ENCODE peak calls at places on chromosomes 4 and X, in five cellular contexts. One of them, this sample, is unnamed.

GRCh38 chrX:39705299-39705698 is 392.5 kb downstream of the BCOR start:
- DNase-seq in H1: no peak
- DNase-seq in mammary epithelial cell: peak; percentile 64
- DNase-seq in CD8-positive, alpha-beta memory T cell: no peak
- DNase-seq in CD4-positive, CD25-positive, alpha-beta regulatory T cell: no peak
- DNase-seq in this sample: peak; percentile 44

GRCh38 chrX:154513662-154514204 is 2.3 kb downstream of the FAM3A start:
- DNase-seq in H1: no peak
- DNase-seq in mammary epithelial cell: no peak
- DNase-seq in CD8-positive, alpha-beta memory T cell: no peak
- DNase-seq in CD4-positive, CD25-positive, alpha-beta regulatory T cell: no peak
- DNase-seq in this sample: no peak

GRCh38 chr4:10598829-10599228 is 85.7 kb downstream of the CLNK start:
- DNase-seq in H1: no peak
- DNase-seq in mammary epithelial cell: no peak
- DNase-seq in CD8-positive, alpha-beta memory T cell: no peak
- DNase-seq in CD4-positive, CD25-positive, alpha-beta regulatory T cell: no peak
- DNase-seq in this sample: no peak

GRCh38 chr4:122285285-122285684 is 93.5 kb upstream of the ADAD1 start:
- DNase-seq in H1: no peak
- DNase-seq in mammary epithelial cell: peak; percentile 3
- DNase-seq in CD8-positive, alpha-beta memory T cell: no peak
- DNase-seq in CD4-positive, CD25-positive, alpha-beta regulatory T cell: no peak
- DNase-seq in this sample: no peak

GRCh38 chr4:7124643-7125442 is 57.0 kb upstream of the GRPEL1 start:
- DNase-seq in H1: no peak
- DNase-seq in mammary epithelial cell: peak; percentile 23
- DNase-seq in CD8-positive, alpha-beta memory T cell: no peak
- DNase-seq in CD4-positive, CD25-positive, alpha-beta regulatory T cell: no peak
- DNase-seq in this sample: no peak

GRCh38 chr4:32010221-32010620 is 1290.1 kb downstream of the PCDH7 start:
- DNase-seq in H1: no peak
- DNase-seq in mammary epithelial cell: no peak
- DNase-seq in CD8-positive, alpha-beta memory T cell: no peak
- DNase-seq in CD4-positive, CD25-positive, alpha-beta regulatory T cell: no peak
- DNase-seq in this sample: no peak

GRCh38 chrX:105758784-105759183 is 63.6 kb upstream of the NRK start:
- DNase-seq in H1: no peak
- DNase-seq in mammary epithelial cell: no peak
- DNase-seq in CD8-positive, alpha-beta memory T cell: no peak
- DNase-seq in CD4-positive, CD25-positive, alpha-beta regulatory T cell: no peak
- DNase-seq in this sample: no peak

GRCh38 chr4:85777908-85778808 is 303.2 kb downstream of the ARHGAP24 start:
- DNase-seq in H1: no peak
- DNase-seq in mammary epithelial cell: no peak
- DNase-seq in CD8-positive, alpha-beta memory T cell: no peak
- DNase-seq in CD4-positive, CD25-positive, alpha-beta regulatory T cell: no peak
- DNase-seq in this sample: no peak

GRCh38 chr4:51831133-51831532 is 11.8 kb upstream of the DCUN1D4 start:
- DNase-seq in H1: peak; percentile 71
- DNase-seq in mammary epithelial cell: peak; percentile 29
- DNase-seq in CD8-positive, alpha-beta memory T cell: peak; percentile 37
- DNase-seq in CD4-positive, CD25-positive, alpha-beta regulatory T cell: peak; percentile 61
- DNase-seq in this sample: peak; percentile 47

GRCh38 chr4:24910504-24910903 is 2.3 kb downstream of the CCDC149 start:
- DNase-seq in H1: no peak
- DNase-seq in mammary epithelial cell: no peak
- DNase-seq in CD8-positive, alpha-beta memory T cell: no peak
- DNase-seq in CD4-positive, CD25-positive, alpha-beta regulatory T cell: no peak
- DNase-seq in this sample: no peak

GRCh38 chr4:189124149-189124758 is 816.4 kb upstream of the FRG1 start:
- DNase-seq in H1: no peak
- DNase-seq in mammary epithelial cell: peak; percentile 33
- DNase-seq in CD8-positive, alpha-beta memory T cell: no peak
- DNase-seq in CD4-positive, CD25-positive, alpha-beta regulatory T cell: no peak
- DNase-seq in this sample: peak; percentile 36

GRCh38 chr4:48538358-48538757 is 48.3 kb downstream of the ZAR1 start:
- DNase-seq in H1: no peak
- DNase-seq in mammary epithelial cell: no peak
- DNase-seq in CD8-positive, alpha-beta memory T cell: no peak
- DNase-seq in CD4-positive, CD25-positive, alpha-beta regulatory T cell: no peak
- DNase-seq in this sample: no peak

GRCh38 chrX:135275973-135276372 is 24.1 kb downstream of the ETDA start:
- DNase-seq in H1: no peak
- DNase-seq in mammary epithelial cell: no peak
- DNase-seq in CD8-positive, alpha-beta memory T cell: no peak
- DNase-seq in CD4-positive, CD25-positive, alpha-beta regulatory T cell: no peak
- DNase-seq in this sample: no peak

GRCh38 chr4:124483043-124483906 is 229.3 kb downstream of the ANKRD50 start:
- DNase-seq in H1: no peak
- DNase-seq in mammary epithelial cell: no peak
- DNase-seq in CD8-positive, alpha-beta memory T cell: no peak
- DNase-seq in CD4-positive, CD25-positive, alpha-beta regulatory T cell: no peak
- DNase-seq in this sample: peak; percentile 13

GRCh38 chr4:110988741-110989140 is 365.9 kb upstream of the PITX2 start:
- DNase-seq in H1: no peak
- DNase-seq in mammary epithelial cell: no peak
- DNase-seq in CD8-positive, alpha-beta memory T cell: no peak
- DNase-seq in CD4-positive, CD25-positive, alpha-beta regulatory T cell: no peak
- DNase-seq in this sample: no peak

GRCh38 chr4:161359491-161359890 is 804.3 kb downstream of the FSTL5 start:
- DNase-seq in H1: no peak
- DNase-seq in mammary epithelial cell: no peak
- DNase-seq in CD8-positive, alpha-beta memory T cell: no peak
- DNase-seq in CD4-positive, CD25-positive, alpha-beta regulatory T cell: no peak
- DNase-seq in this sample: no peak

GRCh38 chr4:52560844-52561280 is 98.2 kb downstream of the USP46 start:
- DNase-seq in H1: no peak
- DNase-seq in mammary epithelial cell: peak; percentile 89
- DNase-seq in CD8-positive, alpha-beta memory T cell: no peak
- DNase-seq in CD4-positive, CD25-positive, alpha-beta regulatory T cell: no peak
- DNase-seq in this sample: no peak

GRCh38 chrX:130094712-130095111 is 15.6 kb downstream of the ELF4 start:
- DNase-seq in H1: no peak
- DNase-seq in mammary epithelial cell: no peak
- DNase-seq in CD8-positive, alpha-beta memory T cell: no peak
- DNase-seq in CD4-positive, CD25-positive, alpha-beta regulatory T cell: no peak
- DNase-seq in this sample: no peak

GRCh38 chr4:182163180-182163579 is 80.0 kb upstream of the TENM3 start:
- DNase-seq in H1: no peak
- DNase-seq in mammary epithelial cell: no peak
- DNase-seq in CD8-positive, alpha-beta memory T cell: no peak
- DNase-seq in CD4-positive, CD25-positive, alpha-beta regulatory T cell: no peak
- DNase-seq in this sample: no peak

GRCh38 chr4:38058186-38058585 is 98.0 kb downstream of the PTTG2 start:
- DNase-seq in H1: no peak
- DNase-seq in mammary epithelial cell: no peak
- DNase-seq in CD8-positive, alpha-beta memory T cell: no peak
- DNase-seq in CD4-positive, CD25-positive, alpha-beta regulatory T cell: no peak
- DNase-seq in this sample: no peak

GRCh38 chrX:68681443-68681941 is 34.0 kb downstream of the STARD8 start:
- DNase-seq in H1: no peak
- DNase-seq in mammary epithelial cell: peak; percentile 9
- DNase-seq in CD8-positive, alpha-beta memory T cell: no peak
- DNase-seq in CD4-positive, CD25-positive, alpha-beta regulatory T cell: no peak
- DNase-seq in this sample: no peak

GRCh38 chr4:155809835-155810234 is 51.0 kb downstream of the GUCY1B1 start:
- DNase-seq in H1: no peak
- DNase-seq in mammary epithelial cell: peak; percentile 59
- DNase-seq in CD8-positive, alpha-beta memory T cell: no peak
- DNase-seq in CD4-positive, CD25-positive, alpha-beta regulatory T cell: peak; percentile 75
- DNase-seq in this sample: peak; percentile 6

GRCh38 chrX:3129256-3129655 is 88.0 kb downstream of the ARSF start:
- DNase-seq in H1: no peak
- DNase-seq in mammary epithelial cell: peak; percentile 31
- DNase-seq in CD8-positive, alpha-beta memory T cell: no peak
- DNase-seq in CD4-positive, CD25-positive, alpha-beta regulatory T cell: no peak
- DNase-seq in this sample: no peak

GRCh38 chr4:101175896-101176676 is 171.2 kb downstream of the PPP3CA start:
- DNase-seq in H1: no peak
- DNase-seq in mammary epithelial cell: no peak
- DNase-seq in CD8-positive, alpha-beta memory T cell: no peak
- DNase-seq in CD4-positive, CD25-positive, alpha-beta regulatory T cell: no peak
- DNase-seq in this sample: no peak

GRCh38 chr4:106301393-106302084 is 14.5 kb downstream of the TBCK start:
- DNase-seq in H1: no peak
- DNase-seq in mammary epithelial cell: no peak
- DNase-seq in CD8-positive, alpha-beta memory T cell: no peak
- DNase-seq in CD4-positive, CD25-positive, alpha-beta regulatory T cell: no peak
- DNase-seq in this sample: no peak

GRCh38 chrX:40945366-40945713 is 139.9 kb upstream of the USP9X start:
- DNase-seq in H1: no peak
- DNase-seq in mammary epithelial cell: peak; percentile 63
- DNase-seq in CD8-positive, alpha-beta memory T cell: no peak
- DNase-seq in CD4-positive, CD25-positive, alpha-beta regulatory T cell: no peak
- DNase-seq in this sample: peak; percentile 28

GRCh38 chrX:63686878-63687714 is 97.9 kb downstream of the ARHGEF9 start:
- DNase-seq in H1: peak; percentile 43
- DNase-seq in mammary epithelial cell: peak; percentile 41
- DNase-seq in CD8-positive, alpha-beta memory T cell: no peak
- DNase-seq in CD4-positive, CD25-positive, alpha-beta regulatory T cell: peak; percentile 48
- DNase-seq in this sample: peak; percentile 56

GRCh38 chrX:17024896-17025295 is 78.4 kb downstream of the REPS2 start:
- DNase-seq in H1: peak; percentile 38
- DNase-seq in mammary epithelial cell: no peak
- DNase-seq in CD8-positive, alpha-beta memory T cell: no peak
- DNase-seq in CD4-positive, CD25-positive, alpha-beta regulatory T cell: no peak
- DNase-seq in this sample: peak; percentile 54

GRCh38 chr4:128776794-128777216 is 32.7 kb upstream of the JADE1 start:
- DNase-seq in H1: no peak
- DNase-seq in mammary epithelial cell: peak; percentile 59
- DNase-seq in CD8-positive, alpha-beta memory T cell: no peak
- DNase-seq in CD4-positive, CD25-positive, alpha-beta regulatory T cell: no peak
- DNase-seq in this sample: no peak

GRCh38 chr4:183905081-183905592 is at the start of gene STOX2:
- DNase-seq in H1: peak; percentile 75
- DNase-seq in mammary epithelial cell: peak; percentile 53
- DNase-seq in CD8-positive, alpha-beta memory T cell: no peak
- DNase-seq in CD4-positive, CD25-positive, alpha-beta regulatory T cell: peak; percentile 14
- DNase-seq in this sample: peak; percentile 84

GRCh38 chrX:3820170-3820569 is 106.7 kb upstream of the PRKX start:
- DNase-seq in H1: no peak
- DNase-seq in mammary epithelial cell: peak; percentile 82
- DNase-seq in CD8-positive, alpha-beta memory T cell: no peak
- DNase-seq in CD4-positive, CD25-positive, alpha-beta regulatory T cell: no peak
- DNase-seq in this sample: no peak

GRCh38 chr4:10117424-10118354 is 1.1 kb upstream of the WDR1 start:
- DNase-seq in H1: peak; percentile 52
- DNase-seq in mammary epithelial cell: no peak
- DNase-seq in CD8-positive, alpha-beta memory T cell: no peak
- DNase-seq in CD4-positive, CD25-positive, alpha-beta regulatory T cell: peak; percentile 76
- DNase-seq in this sample: peak; percentile 35

GRCh38 chr4:84481879-84482245 is 17.2 kb downstream of the NKX6-1 start:
- DNase-seq in H1: peak; percentile 73
- DNase-seq in mammary epithelial cell: no peak
- DNase-seq in CD8-positive, alpha-beta memory T cell: no peak
- DNase-seq in CD4-positive, CD25-positive, alpha-beta regulatory T cell: no peak
- DNase-seq in this sample: no peak

GRCh38 chr4:186719925-186720694 is 3.5 kb downstream of the FAT1 start:
- DNase-seq in H1: no peak
- DNase-seq in mammary epithelial cell: peak; percentile 41
- DNase-seq in CD8-positive, alpha-beta memory T cell: no peak
- DNase-seq in CD4-positive, CD25-positive, alpha-beta regulatory T cell: peak; percentile 9
- DNase-seq in this sample: peak; percentile 73

GRCh38 chrX:42771836-42772335 is 6.1 kb downstream of the PPP1R2C start:
- DNase-seq in H1: no peak
- DNase-seq in mammary epithelial cell: no peak
- DNase-seq in CD8-positive, alpha-beta memory T cell: no peak
- DNase-seq in CD4-positive, CD25-positive, alpha-beta regulatory T cell: no peak
- DNase-seq in this sample: no peak
- H3K27me3 ChIP-seq in H1: no peaks in the 10 kb centered on the region
- H3K27me3 ChIP-seq in mammary epithelial cell: peaks cover 2% of the 10 kb centered on the region
- H3K27me3 ChIP-seq in CD8-positive, alpha-beta memory T cell: no peaks in the 10 kb centered on the region
- H3K27me3 ChIP-seq in CD4-positive, CD25-positive, alpha-beta regulatory T cell: no peaks in the 10 kb centered on the region
- H3K27me3 ChIP-seq in this sample: no peaks in the 10 kb centered on the region

DNA sequence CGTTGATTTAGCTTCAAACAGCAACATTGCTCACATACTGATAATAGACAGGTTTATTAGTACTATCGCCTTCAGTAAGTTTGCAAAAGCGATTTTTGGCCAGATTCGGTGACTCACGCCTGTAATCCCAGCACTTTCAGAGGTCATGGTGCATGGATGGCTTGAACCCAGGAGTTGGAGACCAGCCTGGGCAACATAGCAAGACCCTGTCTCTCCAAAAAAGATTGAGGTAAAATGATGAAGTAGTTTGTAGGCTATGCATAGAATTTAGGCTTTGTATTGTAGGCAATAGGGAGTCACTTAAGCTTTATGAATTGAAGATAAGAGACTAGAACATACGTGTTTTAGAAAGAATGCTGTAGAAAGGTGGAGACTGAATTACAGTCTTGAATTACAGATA is 1.1 kb upstream of the GNPDA2 start:
- DNase-seq in H1: no peak
- DNase-seq in mammary epithelial cell: no peak
- DNase-seq in CD8-positive, alpha-beta memory T cell: no peak
- DNase-seq in CD4-positive, CD25-positive, alpha-beta regulatory T cell: no peak
- DNase-seq in this sample: no peak
- H3K4me3 ChIP-seq in H1: no peak overlapping the region
- H3K4me3 ChIP-seq in mammary epithelial cell: no peak overlapping the region
- H3K4me3 ChIP-seq in CD8-positive, alpha-beta memory T cell: no peak overlapping the region
- H3K4me3 ChIP-seq in CD4-positive, CD25-positive, alpha-beta regulatory T cell: peak overlapping the region; percentile 90
- H3K4me3 ChIP-seq in this sample: no peak overlapping the region

DNA sequence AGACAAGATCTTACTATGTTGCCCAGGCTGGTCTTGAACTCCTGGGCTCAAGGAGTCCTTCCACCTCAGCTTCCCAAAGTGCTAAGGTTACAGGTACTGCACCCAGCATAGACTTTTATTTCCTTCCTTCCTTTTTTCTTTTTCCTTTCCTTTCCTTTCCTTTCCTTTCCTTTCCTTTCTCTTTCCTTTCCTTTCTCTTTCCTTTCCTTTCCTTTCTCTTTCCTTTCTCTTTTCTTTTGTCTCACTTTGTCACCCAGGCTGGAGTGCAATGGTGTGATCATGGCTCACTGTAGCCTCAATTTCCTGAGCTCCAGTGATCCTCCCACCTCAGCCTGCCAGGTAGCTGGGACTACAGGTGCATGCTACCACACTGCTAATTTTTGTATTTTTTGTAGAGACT is 19.4 kb downstream of the DLG3 start:
- DNase-seq in H1: no peak
- DNase-seq in mammary epithelial cell: no peak
- DNase-seq in CD8-positive, alpha-beta memory T cell: no peak
- DNase-seq in CD4-positive, CD25-positive, alpha-beta regulatory T cell: no peak
- DNase-seq in this sample: no peak
- H3K36me3 ChIP-seq in H1: peaks cover 25% of the 10 kb centered on the region
- H3K36me3 ChIP-seq in mammary epithelial cell: no peaks in the 10 kb centered on the region
- H3K36me3 ChIP-seq in CD8-positive, alpha-beta memory T cell: no peaks in the 10 kb centered on the region
- H3K36me3 ChIP-seq in CD4-positive, CD25-positive, alpha-beta regulatory T cell: peaks cover 9% of the 10 kb centered on the region
- H3K36me3 ChIP-seq in this sample: no peaks in the 10 kb centered on the region

GRCh38 chrX:140510895-140511295 is 6.0 kb upstream of the SOX3 start:
- DNase-seq in H1: peak; percentile 51
- DNase-seq in mammary epithelial cell: no peak
- DNase-seq in CD8-positive, alpha-beta memory T cell: no peak
- DNase-seq in CD4-positive, CD25-positive, alpha-beta regulatory T cell: no peak
- DNase-seq in this sample: peak; percentile 78
- H3K27me3 ChIP-seq in H1: peaks cover 57% of the 10 kb centered on the region
- H3K27me3 ChIP-seq in mammary epithelial cell: peaks cover 21% of the 10 kb centered on the region
- H3K27me3 ChIP-seq in CD8-positive, alpha-beta memory T cell: no peaks in the 10 kb centered on the region
- H3K27me3 ChIP-seq in CD4-positive, CD25-positive, alpha-beta regulatory T cell: no peaks in the 10 kb centered on the region
- H3K27me3 ChIP-seq in this sample: peaks cover 63% of the 10 kb centered on the region